ENCODE peak calls at places on chromosomes 12 and 14, in seven cellular contexts. M is left ventricle myocardium superior; A is NCI-H1694; F is A172; H is esophagus muscularis mucosa; W is activated CD4-positive, alpha-beta T cell treated with anti-CD3 and anti-CD28 coated beads, Interleukin-2, amount 10 ng/mL, durations not matched to agents 7 days and 5 days; Q is ELR. R is an unnamed sample.

GRCh38 chr12:51593539-51593938 is 2.5 kb downstream of the SCN8A start:
- DNase-seq in M (no peak), A (no peak), F (peak), H (no peak), W (peak), Q (peak), R (peak)

GRCh38 chr12:26991826-26992225 is 22.4 kb downstream of the TM7SF3 start:
- DNase-seq in M (no peak), A (no peak), F (no peak), H (no peak), W (no peak), Q (no peak), R (no peak)

GRCh38 chr14:54565236-54566151 is 1.4 kb upstream of the SAMD4A start:
- DNase-seq in M (peak), A (peak), F (no peak), H (peak), W (peak), Q (peak), R (peak)

GRCh38 chr14:24135834-24136683 is at the start of gene PSME1:
- DNase-seq in M (peak), A (peak), F (peak), H (peak), W (peak), Q (peak), R (peak)

GRCh38 chr14:76953196-76953945 is 75.1 kb downstream of the IRF2BPL start:
- DNase-seq in M (peak), A (no peak), F (peak), H (no peak), W (peak), Q (peak), R (peak)

GRCh38 chr14:74248036-74248435 is 8.8 kb downstream of the VSX2 start:
- DNase-seq in M (no peak), A (no peak), F (no peak), H (no peak), W (no peak), Q (no peak), R (no peak)

GRCh38 chr14:50835280-50835679 is 4.3 kb upstream of the NIN start:
- DNase-seq in M (no peak), A (no peak), F (no peak), H (no peak), W (peak), Q (peak), R (no peak)

GRCh38 chr14:91708795-91709194 is 23.1 kb downstream of the CATSPERB start:
- DNase-seq in M (no peak), A (no peak), F (no peak), H (no peak), W (no peak), Q (no peak), R (no peak)

GRCh38 chr14:68995731-68996130 is 16.6 kb upstream of the ACTN1 start:
- DNase-seq in M (no peak), A (no peak), F (no peak), H (no peak), W (no peak), Q (no peak), R (no peak)

GRCh38 chr14:99564256-99564902 is 39.6 kb downstream of the CCDC85C start:
- DNase-seq in M (peak), A (peak), F (peak), H (no peak), W (no peak), Q (peak), R (no peak)

GRCh38 chr14:22112004-22112403 is 438.4 kb upstream of the OR4E1 start:
- DNase-seq in M (no peak), A (peak), F (no peak), H (no peak), W (peak), Q (peak), R (no peak)

GRCh38 chr14:33127531-33127930 is 188.9 kb downstream of the NPAS3 start:
- DNase-seq in M (no peak), A (no peak), F (peak), H (no peak), W (no peak), Q (peak), R (peak)

GRCh38 chr12:48796976-48797375 is 8.1 kb upstream of the ADCY6 start:
- DNase-seq in M (no peak), A (no peak), F (no peak), H (no peak), W (peak), Q (peak), R (no peak)

GRCh38 chr14:104355101-104355691 is 216.8 kb downstream of the KIF26A start:
- DNase-seq in M (peak), A (no peak), F (no peak), H (no peak), W (no peak), Q (no peak), R (no peak)

GRCh38 chr12:538731-539539 is 79.2 kb downstream of the B4GALNT3 start:
- DNase-seq in M (peak), A (peak), F (peak), H (no peak), W (peak), Q (peak), R (peak)

GRCh38 chr12:132530451-132530850 is 40.5 kb downstream of the FBRSL1 start:
- DNase-seq in M (no peak), A (no peak), F (no peak), H (no peak), W (no peak), Q (no peak), R (no peak)

GRCh38 chr14:44803239-44803905 is 158.4 kb downstream of the KLHL28 start:
- DNase-seq in M (no peak), A (peak), F (peak), H (no peak), W (no peak), Q (peak), R (peak)

GRCh38 chr14:88476375-88476774 is 78.4 kb downstream of the PTPN21 start:
- DNase-seq in M (no peak), A (no peak), F (no peak), H (peak), W (no peak), Q (no peak), R (no peak)

GRCh38 chr12:60230103-60230502 is 634.3 kb downstream of the SLC16A7 start:
- DNase-seq in M (no peak), A (no peak), F (no peak), H (no peak), W (no peak), Q (peak), R (no peak)

GRCh38 chr12:90036641-90037040 is 328.0 kb upstream of the ATP2B1 start:
- DNase-seq in M (no peak), A (no peak), F (peak), H (no peak), W (no peak), Q (peak), R (no peak)

GRCh38 chr14:86035882-86036281 is 505.9 kb downstream of the FLRT2 start:
- DNase-seq in M (no peak), A (no peak), F (no peak), H (no peak), W (no peak), Q (peak), R (no peak)

GRCh38 chr14:95250126-95250824 is 69.4 kb downstream of the CLMN start:
- DNase-seq in M (no peak), A (no peak), F (no peak), H (no peak), W (no peak), Q (no peak), R (no peak)

GRCh38 chr12:87985069-87985675 is 44.0 kb downstream of the C12orf50 start:
- DNase-seq in M (no peak), A (no peak), F (no peak), H (no peak), W (no peak), Q (no peak), R (no peak)

GRCh38 chr12:131280426-131280825 is 326.7 kb downstream of the ADGRD1 start:
- DNase-seq in M (peak), A (no peak), F (no peak), H (no peak), W (no peak), Q (no peak), R (no peak)

GRCh38 chr12:120361506-120362208 is 7.3 kb downstream of the MSI1 start:
- DNase-seq in M (peak), A (peak), F (no peak), H (no peak), W (no peak), Q (peak), R (peak)

GRCh38 chr12:109648446-109648980 is 65.1 kb upstream of the FAM222A start:
- DNase-seq in M (no peak), A (no peak), F (no peak), H (no peak), W (no peak), Q (no peak), R (no peak)

GRCh38 chr12:106721931-106722330 is 52.6 kb upstream of the RIC8B start:
- DNase-seq in M (no peak), A (no peak), F (no peak), H (no peak), W (no peak), Q (no peak), R (no peak)

GRCh38 chr14:92579244-92579643 is 65.7 kb downstream of the RIN3 start:
- DNase-seq in M (no peak), A (no peak), F (no peak), H (no peak), W (no peak), Q (no peak), R (no peak)

GRCh38 chr12:72025524-72025923 is 86.9 kb downstream of the TPH2 start:
- DNase-seq in M (no peak), A (no peak), F (no peak), H (no peak), W (no peak), Q (no peak), R (peak)

GRCh38 chr12:110005319-110005973 is 6.2 kb downstream of the ANKRD13A start:
- DNase-seq in M (no peak), A (no peak), F (no peak), H (no peak), W (peak), Q (no peak), R (no peak)

GRCh38 chr14:99660794-99661193 is 15.9 kb downstream of the HHIPL1 start:
- DNase-seq in M (no peak), A (no peak), F (no peak), H (no peak), W (no peak), Q (no peak), R (no peak)

GRCh38 chr12:80121661-80122060 is 22.3 kb downstream of the OTOGL start:
- DNase-seq in M (no peak), A (no peak), F (no peak), H (no peak), W (no peak), Q (no peak), R (no peak)